ENCODE peak calls at places on chromosomes 2 and 18, in four cellular contexts. U is IMR-90, J is RWPE1, G is brain microvascular endothelial cell. Z is an unnamed sample.

GRCh38 chr18:68797901-68798300 is at the start of gene CCDC102B:
- DNase-seq in U (peak), J (no peak), G (peak), Z (no peak)

GRCh38 chr18:48958951-48959350 is 8.2 kb upstream of the SMAD7 start:
- DNase-seq in U (no peak), J (no peak), G (no peak), Z (no peak)

GRCh38 chr18:21450503-21450902 is 150.0 kb downstream of the ESCO1 start:
- DNase-seq in U (no peak), J (no peak), G (no peak), Z (no peak)

GRCh38 chr2:222360997-222361396 is 62.2 kb upstream of the PAX3 start:
- DNase-seq in U (no peak), J (no peak), G (no peak), Z (no peak)

GRCh38 chr2:6828299-6828584 is 37.5 kb downstream of the CMPK2 start:
- DNase-seq in U (peak), J (no peak), G (no peak), Z (no peak)

GRCh38 chr2:127576433-127577207 is 41.1 kb downstream of the MYO7B start:
- DNase-seq in U (peak), J (peak), G (peak), Z (no peak)

GRCh38 chr2:126220336-126220735 is 435.6 kb upstream of the GYPC start:
- DNase-seq in U (no peak), J (no peak), G (peak), Z (no peak)

GRCh38 chr18:37564796-37565137 is 831 bp downstream of the CELF4 start:
- DNase-seq in U (peak), J (no peak), G (peak), Z (no peak)

GRCh38 chr18:46481048-46481846 is 175.8 kb downstream of the LOXHD1 start:
- DNase-seq in U (peak), J (no peak), G (peak), Z (peak)

GRCh38 chr2:39573276-39573675 is 92.4 kb upstream of the TMEM178A start:
- DNase-seq in U (no peak), J (no peak), G (no peak), Z (no peak)

GRCh38 chr2:25920326-25920725 is 42.0 kb upstream of the ASXL2 start:
- DNase-seq in U (peak), J (no peak), G (no peak), Z (no peak)

GRCh38 chr2:25251032-25251460 is 82.7 kb upstream of the POMC start:
- DNase-seq in U (no peak), J (no peak), G (peak), Z (no peak)

GRCh38 chr18:46723856-46724415 is 32.9 kb downstream of the ST8SIA5 start:
- DNase-seq in U (no peak), J (no peak), G (no peak), Z (no peak)

GRCh38 chr2:8884812-8885211 is 47.4 kb upstream of the KIDINS220 start:
- DNase-seq in U (no peak), J (no peak), G (no peak), Z (no peak)

GRCh38 chr2:30979822-30980245 is 158.4 kb downstream of the GALNT14 start:
- DNase-seq in U (peak), J (peak), G (peak), Z (no peak)

GRCh38 chr2:174240097-174240496 is 8.2 kb downstream of the OLA1 start:
- DNase-seq in U (no peak), J (no peak), G (no peak), Z (no peak)

GRCh38 chr2:174615951-174616436 is 18.4 kb upstream of the WIPF1 start:
- DNase-seq in U (peak), J (peak), G (peak), Z (no peak)

GRCh38 chr18:76932026-76932819 is 109.9 kb downstream of the ZNF236 start:
- DNase-seq in U (peak), J (no peak), G (no peak), Z (no peak)

GRCh38 chr2:240632291-240632670 is 7.0 kb downstream of the GPR35 start:
- DNase-seq in U (no peak), J (no peak), G (no peak), Z (no peak)

GRCh38 chr18:79512461-79513380 is 117.0 kb downstream of the NFATC1 start:
- DNase-seq in U (no peak), J (no peak), G (no peak), Z (no peak)

DNA sequence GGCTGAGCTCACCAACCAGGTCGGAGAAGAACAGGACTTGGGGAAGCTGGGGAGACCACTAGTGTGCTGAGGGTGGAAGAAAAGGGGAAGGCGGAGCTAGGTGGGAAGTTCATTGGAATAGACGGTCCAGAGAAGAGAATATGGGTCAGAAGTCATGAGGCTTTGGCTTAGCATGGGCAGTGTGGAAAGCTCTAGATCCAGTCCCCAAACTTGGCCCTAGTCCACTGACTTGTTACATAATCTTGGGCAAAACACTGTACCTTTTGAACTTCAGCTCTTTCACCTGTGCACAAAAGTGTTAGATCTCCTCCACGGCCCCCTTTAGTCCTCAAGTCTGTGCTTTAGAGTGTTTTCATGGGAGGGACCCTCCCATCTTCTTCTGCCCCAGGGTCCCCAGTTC is 10.7 kb downstream of the GCKR start:
- DNase-seq in U (no peak), J (no peak), G (no peak), Z (no peak)
- H3K27ac ChIP-seq in U (no peak), J (no peak), G (no peak), Z (no peak)

GRCh38 chr2:18762667-18763066 is 173.3 kb upstream of the NT5C1B start:
- DNase-seq in U (peak), J (no peak), G (no peak), Z (no peak)
- H3K27ac ChIP-seq in U (no peak), J (no peak), G (peak), Z (no peak)

DNA sequence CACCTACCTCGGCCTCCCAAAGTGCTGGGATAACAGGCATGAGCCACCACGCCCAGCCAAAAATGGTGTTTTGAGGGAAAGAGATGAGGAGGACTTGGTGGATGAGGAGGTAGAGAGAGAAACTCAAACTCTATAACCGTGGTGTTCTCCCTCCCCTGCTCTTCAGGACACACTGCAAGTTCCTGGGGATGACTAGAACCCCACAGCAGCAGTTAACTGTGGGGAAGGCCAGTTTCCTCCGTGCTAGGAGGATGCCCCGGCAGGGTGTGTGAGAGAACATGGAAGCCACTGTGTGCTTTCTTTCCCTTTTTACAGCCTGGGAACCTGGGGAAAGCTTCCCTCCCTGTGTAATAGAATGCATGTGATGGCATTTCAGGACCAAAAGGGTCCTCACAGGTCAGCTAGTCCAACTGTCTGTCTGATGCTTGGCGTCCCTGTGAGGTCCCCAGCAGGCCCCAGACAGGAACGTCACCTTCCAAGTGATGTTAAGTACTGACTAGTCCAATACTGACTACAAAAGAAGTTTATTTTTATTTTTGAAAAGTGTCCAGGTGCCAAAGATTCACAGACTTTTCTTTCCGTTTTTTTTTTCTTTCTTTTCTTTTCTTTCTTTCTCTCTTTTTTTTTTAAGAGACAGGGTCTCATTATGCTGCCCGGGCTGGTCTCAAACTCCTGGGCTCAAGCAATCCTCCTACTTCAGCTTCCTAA is 38.9 kb downstream of the MYCN start:
- DNase-seq in U (no peak), J (no peak), G (no peak), Z (no peak)
- H3K27ac ChIP-seq in U (no peak), J (no peak), G (no peak), Z (no peak)

DNA sequence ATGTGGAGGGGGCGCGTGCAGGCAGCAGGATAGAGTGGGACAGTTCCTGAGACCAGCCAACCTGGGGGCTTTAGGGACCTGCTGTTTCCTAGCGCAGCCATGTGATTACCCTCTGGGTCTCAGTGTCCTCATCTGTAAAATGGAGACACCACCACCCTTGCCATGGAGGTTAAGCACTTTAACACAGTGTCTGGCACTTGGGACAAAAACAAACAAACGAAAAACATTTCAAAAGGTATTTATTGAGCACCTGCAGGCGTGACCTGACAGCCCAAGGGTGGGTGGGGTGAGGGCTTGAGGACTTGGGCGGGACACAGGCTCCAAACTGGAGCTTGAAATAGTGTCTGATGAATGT is 4.6 kb upstream of the CTDSP1 start:
- DNase-seq in U (no peak), J (no peak), G (no peak), Z (no peak)
- H3K27ac ChIP-seq in U (no peak), J (peak), G (no peak), Z (peak)

GRCh38 chr2:237490009-237490804 is 3.2 kb downstream of the MLPH start:
- DNase-seq in U (no peak), J (peak), G (no peak), Z (no peak)

GRCh38 chr2:237492137-237492890 is 5.3 kb downstream of the MLPH start:
- DNase-seq in U (no peak), J (no peak), G (no peak), Z (no peak)

GRCh38 chr2:237488901-237489860 is 2.1 kb downstream of the MLPH start:
- DNase-seq in U (peak), J (peak), G (no peak), Z (no peak)

GRCh38 chr2:237490805-237491194 is 3.7 kb downstream of the MLPH start:
- DNase-seq in U (no peak), J (no peak), G (no peak), Z (no peak)

GRCh38 chr2:237491515-237492118 is 4.6 kb downstream of the MLPH start:
- DNase-seq in U (no peak), J (no peak), G (no peak), Z (no peak)
- H3K27ac ChIP-seq in U (no peak), J (no peak), G (peak), Z (no peak)

GRCh38 chr18:26621161-26622026 is 73.0 kb upstream of the KCTD1 start:
- DNase-seq in U (no peak), J (peak), G (peak), Z (no peak)

GRCh38 chr18:26617151-26617554 is 68.8 kb upstream of the KCTD1 start:
- DNase-seq in U (peak), J (peak), G (peak), Z (no peak)

GRCh38 chr18:26614374-26614773 is 66.0 kb upstream of the KCTD1 start:
- DNase-seq in U (no peak), J (no peak), G (no peak), Z (no peak)

GRCh38 chr18:26618130-26618529 is 69.8 kb upstream of the KCTD1 start:
- DNase-seq in U (no peak), J (no peak), G (no peak), Z (no peak)

GRCh38 chr18:26619350-26619749 is 71.0 kb upstream of the KCTD1 start:
- DNase-seq in U (no peak), J (no peak), G (no peak), Z (no peak)
- H3K27ac ChIP-seq in U (no peak), J (no peak), G (no peak), Z (no peak)

GRCh38 chr2:78907089-78907488 is 118.4 kb upstream of the REG3G start:
- DNase-seq in U (no peak), J (no peak), G (no peak), Z (no peak)
- H3K27ac ChIP-seq in U (no peak), J (no peak), G (no peak), Z (no peak)

DNA sequence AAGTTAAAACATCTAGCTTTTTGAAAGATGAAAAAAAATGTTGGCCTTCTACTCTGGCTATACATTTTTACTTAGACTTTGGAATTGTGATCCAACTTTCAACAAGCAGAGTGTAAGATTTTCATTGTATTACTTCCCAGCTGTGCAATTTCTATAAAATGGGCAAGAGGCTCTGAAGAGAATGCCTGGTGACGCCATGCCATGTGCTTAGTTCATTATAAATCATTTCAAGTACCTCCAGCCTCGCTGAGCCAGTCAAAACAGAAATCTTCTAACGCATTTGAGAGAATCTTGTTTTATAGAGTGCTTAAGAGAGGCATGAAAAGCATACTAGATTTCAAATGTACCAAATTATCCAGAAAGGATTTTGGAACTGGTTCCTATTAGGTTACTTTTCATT is 10.1 kb upstream of the STK17B start:
- DNase-seq in U (no peak), J (no peak), G (no peak), Z (no peak)
- H3K27ac ChIP-seq in U (no peak), J (no peak), G (no peak), Z (no peak)

Z was measured in CD8-positive, alpha-beta memory T cell.